ENCODE peak calls at places on chromosomes 7 and 10, in four cellular contexts. Z is cardiac fibroblast, C is right atrium auricular region, U is germinal center. O is an unnamed sample.
A peak's percentile ranks its signal among the peaks of the same experiment; 100 is the strongest.

GRCh38 chr7:40760997-40761396 is 626.2 kb downstream of the SUGCT start:
- DNase-seq in C (no peak), Z (no peak), U (no peak), O (no peak)

GRCh38 chr10:2121944-2122343 is 384.6 kb upstream of the ADARB2 start:
- DNase-seq in C (no peak), U (no peak), Z (no peak), O (no peak)

GRCh38 chr10:24944512-24945255 is 7.7 kb downstream of the PRTFDC1 start:
- DNase-seq in Z (peak; percentile 71), C (no peak), U (no peak), O (no peak)

GRCh38 chr7:34430456-34430855 is 227.6 kb upstream of the NPSR1 start:
- DNase-seq in U (no peak), Z (peak; percentile 75), C (no peak), O (no peak)

GRCh38 chr7:80330434-80330833 is 181.4 kb downstream of the GNAT3 start:
- DNase-seq in Z (peak; percentile 53), U (no peak), C (no peak), O (no peak)

GRCh38 chr7:77800730-77801129 is 2.2 kb downstream of the PHTF2 start:
- DNase-seq in U (no peak), Z (no peak), C (no peak), O (no peak)

GRCh38 chr10:29096303-29096824 is 192.5 kb upstream of the LYZL1 start:
- DNase-seq in U (no peak), C (no peak), Z (no peak), O (no peak)

GRCh38 chr10:132910901-132911711 is 31.3 kb downstream of the CFAP46 start:
- DNase-seq in Z (no peak), C (no peak), U (no peak), O (no peak)

GRCh38 chr7:23184291-23184690 is 2.4 kb downstream of the NUP42 start:
- DNase-seq in Z (no peak), U (no peak), C (no peak), O (no peak)

GRCh38 chr7:156795415-156795814 is 97.6 kb downstream of the LMBR1 start:
- DNase-seq in Z (no peak), C (no peak), U (no peak), O (no peak)

GRCh38 chr7:131502810-131503545 is 53.5 kb downstream of the PODXL start:
- DNase-seq in C (peak; percentile 72), U (no peak), Z (peak; percentile 70), O (no peak)

GRCh38 chr10:73931767-73932624 is 21.1 kb downstream of the PLAU start:
- DNase-seq in U (no peak), Z (peak; percentile 58), C (no peak), O (no peak)

GRCh38 chr7:134899729-134900128 is 86.6 kb upstream of the AGBL3 start:
- DNase-seq in C (no peak), U (no peak), Z (peak; percentile 70), O (no peak)

GRCh38 chr10:114286971-114287370 is 47.9 kb downstream of the VWA2 start:
- DNase-seq in U (no peak), C (no peak), Z (no peak), O (peak; percentile 5)

GRCh38 chr7:1200045-1200444 is 32.6 kb upstream of the UNCX start:
- DNase-seq in Z (peak; percentile 22), U (no peak), C (no peak), O (no peak)

GRCh38 chr10:6053816-6054581 is 8.2 kb downstream of the IL2RA start:
- DNase-seq in Z (no peak), U (no peak), C (no peak), O (peak; percentile 74)

GRCh38 chr7:39761435-39761834 is 138.1 kb downstream of the RALA start:
- DNase-seq in C (no peak), U (no peak), Z (no peak), O (no peak)

GRCh38 chr7:5420108-5420840 is 3.4 kb downstream of the TNRC18 start:
- DNase-seq in U (no peak), Z (no peak), C (no peak), O (no peak)

GRCh38 chr10:102546606-102547310 is 43.0 kb downstream of the SUFU start:
- DNase-seq in C (no peak), Z (no peak), U (no peak), O (peak; percentile 52)

GRCh38 chr10:125232841-125233240 is 72.5 kb upstream of the CTBP2 start:
- DNase-seq in C (no peak), U (no peak), Z (no peak), O (no peak)

GRCh38 chr10:116989439-116989838 is 15.5 kb downstream of the SHTN1 start:
- DNase-seq in Z (no peak), U (no peak), C (no peak), O (no peak)

GRCh38 chr7:33276325-33276724 is 147.0 kb downstream of the BBS9 start:
- DNase-seq in U (no peak), Z (no peak), C (no peak), O (no peak)

GRCh38 chr7:45000096-45001032 is at the start of gene CCM2:
- DNase-seq in C (no peak), Z (peak; percentile 39), U (peak; percentile 18), O (no peak)

GRCh38 chr10:102596506-102596971 is 47.7 kb upstream of the TRIM8 start:
- DNase-seq in U (peak; percentile 64), C (no peak), Z (peak; percentile 68), O (no peak)

GRCh38 chr7:13856012-13856411 is 133.5 kb downstream of the ETV1 start:
- DNase-seq in C (no peak), Z (no peak), U (no peak), O (no peak)

GRCh38 chr10:132450825-132451505 is 54.0 kb downstream of the PWWP2B start:
- DNase-seq in Z (no peak), C (no peak), U (no peak), O (no peak)

GRCh38 chr7:44154703-44155102 is 13.6 kb upstream of the MYL7 start:
- DNase-seq in U (no peak), Z (no peak), C (no peak), O (peak; percentile 8)

GRCh38 chr7:91068136-91068795 is 196.0 kb upstream of the FZD1 start:
- DNase-seq in Z (no peak), U (no peak), C (no peak), O (no peak)

GRCh38 chr10:10785627-10786333 is 231.9 kb upstream of the CELF2 start:
- DNase-seq in U (no peak), C (no peak), Z (peak; percentile 82), O (no peak)